ENCODE peak calls at places on chromosomes 12 and 14, in six cellular contexts. N is heart left ventricle, M is ovary, Y is psoas muscle, U is uterus, H is lower lobe of right lung. F is an unnamed sample.

GRCh38 chr12:85043829-85044228 is 7.7 kb downstream of the LRRIQ1 start:
- DNase-seq in N (no peak), M (no peak), Y (no peak), U (no peak), H (no peak), F (no peak)

GRCh38 chr12:51984657-51985056 is 22.1 kb upstream of the TAMALIN start:
- DNase-seq in N (no peak), M (no peak), Y (no peak), U (no peak), H (no peak), F (no peak)

GRCh38 chr12:52517005-52517835 is 3.0 kb downstream of the KRT5 start:
- DNase-seq in N (no peak), M (no peak), Y (no peak), U (no peak), H (no peak), F (no peak)

GRCh38 chr12:71848212-71848611 is 8.7 kb downstream of the TBC1D15 start:
- DNase-seq in N (no peak), M (no peak), Y (no peak), U (no peak), H (no peak), F (no peak)

GRCh38 chr14:68358978-68359861 is 433.6 kb downstream of the ZFP36L1 start:
- DNase-seq in N (no peak), M (no peak), Y (no peak), U (no peak), H (no peak), F (no peak)

GRCh38 chr12:66714709-66715108 is 35.8 kb upstream of the GRIP1 start:
- DNase-seq in N (no peak), M (no peak), Y (no peak), U (no peak), H (no peak), F (no peak)

GRCh38 chr14:33545696-33546095 is 405.2 kb downstream of the EGLN3 start:
- DNase-seq in N (no peak), M (no peak), Y (no peak), U (no peak), H (no peak), F (no peak)

GRCh38 chr12:49923035-49923644 is 19.4 kb upstream of the FAIM2 start:
- DNase-seq in N (no peak), M (no peak), Y (no peak), U (no peak), H (no peak), F (no peak)

GRCh38 chr14:46344327-46344937 is 307.1 kb downstream of the RPL10L start:
- DNase-seq in N (no peak), M (no peak), Y (no peak), U (no peak), H (no peak), F (no peak)

GRCh38 chr12:130398089-130398848 is 60.6 kb downstream of the PIWIL1 start:
- DNase-seq in N (no peak), M (no peak), Y (no peak), U (no peak), H (no peak), F (no peak)

GRCh38 chr12:10652192-10652591 is 21.7 kb downstream of the STYK1 start:
- DNase-seq in N (no peak), M (no peak), Y (no peak), U (no peak), H (no peak), F (no peak)

GRCh38 chr14:50025776-50026175 is 90.6 kb downstream of the VCPKMT start:
- DNase-seq in N (no peak), M (no peak), Y (no peak), U (no peak), H (no peak), F (no peak)

GRCh38 chr12:120988658-120989057 is 10.3 kb downstream of the HNF1A start:
- DNase-seq in N (no peak), M (no peak), Y (no peak), U (no peak), H (no peak), F (peak; percentile 48)

GRCh38 chr14:71582705-71583104 is 349.5 kb upstream of the RGS6 start:
- DNase-seq in N (no peak), M (no peak), Y (no peak), U (no peak), H (no peak), F (no peak)

GRCh38 chr14:42047421-42048045 is 440.9 kb downstream of the LRFN5 start:
- DNase-seq in N (no peak), M (no peak), Y (no peak), U (no peak), H (no peak), F (no peak)

GRCh38 chr12:51323317-51323960 is 535 bp downstream of the BIN2 start:
- DNase-seq in N (no peak), M (no peak), Y (no peak), U (no peak), H (no peak), F (no peak)

GRCh38 chr14:89337912-89338311 is 79.1 kb downstream of the FOXN3 start:
- DNase-seq in N (peak; percentile 36), M (no peak), Y (peak; percentile 54), U (no peak), H (no peak), F (no peak)

GRCh38 chr14:102848830-102849521 is 71.7 kb downstream of the TRAF3 start:
- DNase-seq in N (peak; percentile 33), M (no peak), Y (peak; percentile 37), U (no peak), H (no peak), F (peak; percentile 34)

GRCh38 chr12:28415755-28416154 is 225.5 kb downstream of the CCDC91 start:
- DNase-seq in N (no peak), M (no peak), Y (no peak), U (no peak), H (no peak), F (no peak)

GRCh38 chr12:115078334-115078733 is 394.4 kb upstream of the TBX3 start:
- DNase-seq in N (no peak), M (no peak), Y (no peak), U (no peak), H (no peak), F (no peak)

GRCh38 chr12:108360487-108360886 is 21.4 kb upstream of the CMKLR1 start:
- DNase-seq in N (no peak), M (no peak), Y (no peak), U (no peak), H (no peak), F (no peak)

GRCh38 chr12:77537648-77538047 is 293.0 kb upstream of the NAV3 start:
- DNase-seq in N (no peak), M (no peak), Y (no peak), U (no peak), H (no peak), F (no peak)

GRCh38 chr12:107133462-107133861 is 40.1 kb upstream of the CRY1 start:
- DNase-seq in N (no peak), M (no peak), Y (no peak), U (no peak), H (no peak), F (no peak)

GRCh38 chr12:24838531-24838950 is 110.4 kb downstream of the BCAT1 start:
- DNase-seq in N (peak; percentile 18), M (peak; percentile 63), Y (peak; percentile 17), U (peak; percentile 62), H (no peak), F (peak; percentile 28)

GRCh38 chr12:48956279-48957140 is 777 bp downstream of the ARF3 start:
- DNase-seq in N (peak; percentile 89), M (peak; percentile 84), Y (peak; percentile 83), U (peak; percentile 83), H (peak; percentile 82), F (peak; percentile 63)

GRCh38 chr12:114403690-114404450 is 2.1 kb downstream of the TBX5 start:
- DNase-seq in N (peak; percentile 55), M (no peak), Y (no peak), U (no peak), H (no peak), F (no peak)

GRCh38 chr12:53200458-53201169 is 6.4 kb downstream of the ITGB7 start:
- DNase-seq in N (no peak), M (no peak), Y (no peak), U (no peak), H (no peak), F (no peak)

GRCh38 chr12:132106921-132107320 is 37.2 kb downstream of the DDX51 start:
- DNase-seq in N (no peak), M (no peak), Y (no peak), U (no peak), H (no peak), F (no peak)

GRCh38 chr14:56858422-56858821 is 48.1 kb upstream of the OTX2 start:
- DNase-seq in N (no peak), M (no peak), Y (no peak), U (no peak), H (no peak), F (no peak)
- H3K27me3 ChIP-seq in N (no peaks in the 10 kb centered on the region), M (no peaks in the 10 kb centered on the region), Y (peaks cover 27% of the 10 kb centered on the region), U (no peaks in the 10 kb centered on the region), H (no peaks in the 10 kb centered on the region), F (no peaks in the 10 kb centered on the region)

DNA sequence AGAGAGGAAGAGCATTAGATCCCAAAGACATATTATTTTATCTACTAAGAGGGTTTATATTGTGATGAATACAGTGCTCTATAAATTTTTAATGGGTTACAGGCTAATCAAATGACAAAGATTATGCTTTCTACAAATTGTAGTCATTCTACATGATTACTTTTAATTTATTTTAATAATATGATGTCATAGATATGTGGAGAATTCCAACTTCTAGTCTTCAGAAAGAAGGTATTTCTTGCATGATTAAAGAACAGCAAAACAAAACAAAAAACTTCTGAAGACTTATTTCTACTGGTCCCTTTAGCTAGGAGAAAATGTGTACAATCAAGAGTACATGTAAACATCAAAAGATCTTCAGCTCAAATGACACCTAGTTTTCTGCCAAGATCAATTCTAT is 71.5 kb upstream of the FOXG1 start:
- DNase-seq in N (no peak), M (no peak), Y (no peak), U (no peak), H (no peak), F (no peak)
- H3K9me3 ChIP-seq in N (no peaks in the 10 kb centered on the region), M (no peaks in the 10 kb centered on the region), Y (no peaks in the 10 kb centered on the region), U (no peaks in the 10 kb centered on the region), H (no peaks in the 10 kb centered on the region), F (no peaks in the 10 kb centered on the region)

DNA sequence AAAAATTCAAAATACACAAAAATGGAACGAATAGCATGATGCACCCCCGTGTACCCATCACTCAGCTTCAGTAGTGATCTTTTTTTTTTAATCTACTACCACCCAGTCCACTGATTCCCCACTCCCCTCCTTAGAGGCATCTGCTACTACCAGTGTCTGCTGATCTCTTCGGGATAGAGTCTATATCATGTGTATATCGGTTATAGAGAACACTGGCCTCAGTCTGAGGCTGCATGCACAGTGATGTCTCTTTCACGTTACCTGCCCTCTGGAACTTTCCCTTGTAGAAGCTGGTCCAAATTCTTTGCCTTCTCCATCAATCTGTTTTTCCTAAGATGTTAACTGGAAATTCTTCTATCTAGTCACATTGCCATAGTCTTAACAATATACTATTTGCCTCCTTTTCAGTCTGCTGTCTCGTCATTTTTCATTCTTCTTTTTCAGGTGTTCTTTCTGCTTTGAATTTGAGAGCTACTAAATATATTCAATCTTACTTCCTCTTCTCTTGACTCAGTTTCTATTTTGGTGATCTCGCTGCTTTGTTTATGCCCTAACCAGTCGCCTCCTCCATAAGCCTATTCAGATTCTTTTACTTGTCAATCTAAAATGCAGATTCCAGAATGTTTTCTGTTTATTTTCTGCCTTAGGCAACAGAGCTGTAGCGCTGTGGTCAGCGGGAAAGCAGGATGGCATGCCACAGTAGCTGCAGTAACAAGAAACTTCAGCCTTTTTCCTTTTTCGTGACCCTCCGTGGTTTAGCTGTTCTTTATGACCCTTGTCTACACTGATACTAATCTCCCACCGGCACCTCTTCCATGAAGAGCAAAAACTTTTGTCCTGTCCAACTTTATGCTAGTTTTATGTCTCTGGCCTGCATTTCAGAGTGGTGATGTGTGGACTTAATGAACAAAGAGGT is 67.0 kb downstream of the FBXW8 start:
- DNase-seq in N (no peak), M (no peak), Y (no peak), U (no peak), H (no peak), F (no peak)
- H3K4me3 ChIP-seq in N (no peak overlapping the region), M (no peak overlapping the region), Y (no peak overlapping the region), U (no peak overlapping the region), H (no peak overlapping the region), F (no peak overlapping the region)

GRCh38 chr14:96017882-96018281 is 21.3 kb upstream of the C14orf132 start:
- DNase-seq in N (no peak), M (no peak), Y (no peak), U (no peak), H (no peak), F (no peak)
- H3K27me3 ChIP-seq in N (peaks cover 13% of the 10 kb centered on the region), M (no peaks in the 10 kb centered on the region), Y (no peaks in the 10 kb centered on the region), U (no peaks in the 10 kb centered on the region), H (peaks cover 7% of the 10 kb centered on the region), F (no peaks in the 10 kb centered on the region)

F was measured in pancreas.